ENCODE peak calls at places on chromosomes 4 and X, in five cellular contexts. J, E, V, X and A are unnamed samples.

GRCh38 chr4:77172336-77172735 is 15.3 kb downstream of the CCNG2 start:
- DNase-seq in J (no peak), E (no peak), V (no peak), X (no peak), A (no peak)

GRCh38 chrX:19990519-19991349 is at the start of gene BCLAF3:
- DNase-seq in V (peak; percentile 66), X (peak; percentile 85), J (peak; percentile 94), E (peak; percentile 90), A (peak; percentile 85)

GRCh38 chr4:128338634-128339355 is 51.2 kb upstream of the PGRMC2 start:
- DNase-seq in V (no peak), X (no peak), J (no peak), E (no peak), A (no peak)

GRCh38 chr4:1174941-1175634 is 2.7 kb upstream of the SPON2 start:
- DNase-seq in X (no peak), V (no peak), E (no peak), J (no peak), A (no peak)

GRCh38 chrX:140439455-140439854 is 65.4 kb downstream of the SOX3 start:
- DNase-seq in E (no peak), J (no peak), X (peak; percentile 1), V (no peak), A (no peak)

GRCh38 chrX:106917830-106918500 is 2.2 kb upstream of the CLDN2 start:
- DNase-seq in E (no peak), X (no peak), J (no peak), V (no peak), A (peak; percentile 54)

GRCh38 chr4:30537462-30537861 is 182.7 kb upstream of the PCDH7 start:
- DNase-seq in E (no peak), J (no peak), X (no peak), V (no peak), A (no peak)

GRCh38 chrX:11450354-11450753 is 157.1 kb downstream of the AMELX start:
- DNase-seq in V (no peak), J (no peak), X (no peak), E (no peak), A (no peak)

GRCh38 chr4:107930821-107931774 is at the start of gene CYP2U1:
- DNase-seq in V (peak; percentile 34), X (peak; percentile 84), J (peak; percentile 90), E (peak; percentile 91), A (peak; percentile 75)

GRCh38 chr4:54213812-54214211 is 15.3 kb upstream of the PDGFRA start:
- DNase-seq in X (no peak), V (no peak), J (no peak), E (no peak), A (no peak)

GRCh38 chr4:109207060-109207459 is 95.4 kb downstream of the COL25A1 start:
- DNase-seq in E (no peak), X (no peak), V (no peak), J (no peak), A (no peak)

GRCh38 chrX:57900961-57901360 is 9.3 kb downstream of the ZXDA start:
- DNase-seq in X (no peak), E (no peak), V (no peak), J (no peak), A (no peak)

GRCh38 chr4:1413687-1414479 is 7.6 kb upstream of the NKX1-1 start:
- DNase-seq in X (no peak), E (peak; percentile 46), V (no peak), J (no peak), A (no peak)

GRCh38 chr4:107734120-107734519 is 14.1 kb upstream of the PAPSS1 start:
- DNase-seq in X (no peak), J (no peak), E (no peak), V (no peak), A (peak; percentile 37)

GRCh38 chr4:86551387-86551786 is 42.7 kb upstream of the PTPN13 start:
- DNase-seq in E (no peak), V (no peak), X (no peak), J (no peak), A (no peak)

GRCh38 chr4:164731827-164732474 is 22.0 kb upstream of the SMIM31 start:
- DNase-seq in E (no peak), X (peak; percentile 35), V (peak; percentile 14), J (peak; percentile 35), A (peak; percentile 68)

GRCh38 chr4:25399502-25399901 is 22.4 kb downstream of the ANAPC4 start:
- DNase-seq in V (no peak), E (no peak), J (no peak), X (no peak), A (no peak)

GRCh38 chr4:185122681-185123345 is 20.3 kb upstream of the SLC25A4 start:
- DNase-seq in V (no peak), E (no peak), X (no peak), J (no peak), A (no peak)

GRCh38 chrX:10074241-10074941 is 82.4 kb upstream of the CLCN4 start:
- DNase-seq in J (no peak), E (no peak), V (no peak), X (no peak), A (no peak)